ENCODE peak calls at places on chromosomes 2 and 18, in six cellular contexts. T, D, H, R, G and S are unnamed samples.

GRCh38 chr18:79698668-79699335 is 19.2 kb downstream of the CTDP1 start:
- DNase-seq in T (no peak), D (peak; percentile 13), H (no peak), G (no peak), R (no peak), S (no peak)

GRCh38 chr18:51029378-51029693 is 677 bp upstream of the SMAD4 start:
- DNase-seq in G (no peak), R (no peak), H (no peak), D (no peak), T (no peak), S (no peak)

GRCh38 chr2:113208995-113209868 is 35.5 kb downstream of the PSD4 start:
- DNase-seq in R (no peak), H (no peak), D (no peak), T (no peak), G (peak; percentile 70), S (no peak)

GRCh38 chr2:61328707-61329251 is 142.1 kb downstream of the USP34 start:
- DNase-seq in D (no peak), G (no peak), T (no peak), H (peak; percentile 18), R (peak; percentile 77), S (no peak)

GRCh38 chr18:74137920-74138538 is 9.6 kb downstream of the FBXO15 start:
- DNase-seq in T (no peak), R (no peak), G (no peak), H (no peak), D (no peak), S (no peak)

GRCh38 chr2:150977296-150977695 is 284.4 kb downstream of the RBM43 start:
- DNase-seq in H (no peak), T (no peak), G (no peak), R (no peak), D (no peak), S (no peak)

GRCh38 chr2:120452131-120452530 is 106.2 kb downstream of the INHBB start:
- DNase-seq in R (no peak), T (no peak), H (no peak), G (no peak), D (no peak), S (no peak)

GRCh38 chr2:15733867-15734765 is 142.4 kb downstream of the DDX1 start:
- DNase-seq in T (no peak), G (peak; percentile 33), D (no peak), H (no peak), R (no peak), S (no peak)

GRCh38 chr18:42274488-42275137 is 319.6 kb downstream of the PIK3C3 start:
- DNase-seq in H (peak; percentile 23), D (no peak), G (peak; percentile 30), T (no peak), R (peak; percentile 38), S (no peak)

GRCh38 chr18:8959551-8960135 is 142.9 kb upstream of the NDUFV2 start:
- DNase-seq in D (no peak), G (no peak), T (no peak), H (no peak), R (no peak), S (no peak)

GRCh38 chr18:7575465-7576026 is 8.4 kb downstream of the PTPRM start:
- DNase-seq in G (peak; percentile 65), T (no peak), R (no peak), D (no peak), H (no peak), S (no peak)

GRCh38 chr2:149715005-149715592 is 127.5 kb upstream of the MMADHC start:
- DNase-seq in R (peak; percentile 36), G (peak; percentile 64), T (no peak), H (peak; percentile 13), D (no peak), S (no peak)

GRCh38 chr18:11689031-11689971 is at the start of gene GNAL:
- DNase-seq in R (peak; percentile 80), T (peak; percentile 75), H (peak; percentile 89), G (peak; percentile 89), D (peak; percentile 72), S (no peak)

GRCh38 chr2:11364565-11364887 is 20.1 kb upstream of the ROCK2 start:
- DNase-seq in G (no peak), H (no peak), R (no peak), T (no peak), D (no peak), S (no peak)

GRCh38 chr2:47528874-47529273 is 125.9 kb downstream of the MSH2 start:
- DNase-seq in G (no peak), D (no peak), R (no peak), T (no peak), H (no peak), S (no peak)

GRCh38 chr2:19031642-19032041 is 326.8 kb downstream of the OSR1 start:
- DNase-seq in T (no peak), R (no peak), G (no peak), D (no peak), H (no peak), S (no peak)